ENCODE peak calls at places on chromosomes 5 and 9, in ten cellular contexts. H is fibroblast of lung, T is tibial artery, Q is left ventricle myocardium inferior, Z is uterus, U is adrenal gland, V is colonic mucosa, B is psoas muscle, F is neural progenitor cell, J is cardiac muscle cell. A is an unnamed sample.

GRCh38 chr5:147169399-147169798 is 65.4 kb upstream of the STK32A start:
- DNase-seq in H (peak; percentile 65), T (no peak), Q (no peak), Z (no peak), U (peak; percentile 80), V (no peak), B (no peak), F (no peak), J (no peak), A (no peak)

GRCh38 chr5:172707285-172708182 is 63.5 kb downstream of the DUSP1 start:
- DNase-seq in H (peak; percentile 75), T (no peak), Q (no peak), Z (peak; percentile 22), U (peak; percentile 66), V (no peak), B (no peak), F (peak; percentile 81), J (peak; percentile 73), A (peak; percentile 77)

GRCh38 chr9:132451276-132451675 is 41.3 kb downstream of the CFAP77 start:
- DNase-seq in H (no peak), T (no peak), Q (no peak), Z (no peak), U (no peak), V (no peak), B (no peak), F (no peak), J (no peak), A (peak; percentile 16)

GRCh38 chr5:10329808-10330481 is 22.2 kb upstream of the CMBL start:
- DNase-seq in H (peak; percentile 97), T (peak; percentile 50), Q (peak; percentile 46), Z (peak; percentile 55), U (no peak), V (peak; percentile 27), B (peak; percentile 42), F (no peak), J (no peak), A (no peak)

GRCh38 chr5:92980491-92980890 is 600.5 kb downstream of the NR2F1-AS1 start:
- DNase-seq in H (no peak), T (no peak), Q (no peak), Z (no peak), U (no peak), V (no peak), B (no peak), F (no peak), J (no peak), A (no peak)

GRCh38 chr9:135468866-135469521 is 10.6 kb upstream of the PPP1R26 start:
- DNase-seq in H (peak; percentile 46), T (no peak), Q (no peak), Z (no peak), U (peak; percentile 29), V (no peak), B (no peak), F (no peak), J (no peak), A (no peak)

GRCh38 chr5:157059093-157059539 is at the start of gene HAVCR1:
- DNase-seq in H (no peak), T (no peak), Q (no peak), Z (no peak), U (no peak), V (no peak), B (no peak), F (no peak), J (no peak), A (no peak)

GRCh38 chr5:52948418-52949076 is 40.6 kb upstream of the ITGA2 start:
- DNase-seq in H (peak; percentile 90), T (peak; percentile 74), Q (peak; percentile 16), Z (peak; percentile 47), U (peak; percentile 59), V (peak; percentile 74), B (peak; percentile 17), F (peak; percentile 65), J (peak; percentile 79), A (no peak)

GRCh38 chr9:23824241-23825142 is 1.5 kb downstream of the ELAVL2 start:
- DNase-seq in H (no peak), T (no peak), Q (no peak), Z (no peak), U (peak; percentile 32), V (no peak), B (no peak), F (peak; percentile 90), J (peak; percentile 81), A (no peak)

GRCh38 chr9:118962426-118962825 is 406.8 kb downstream of the BRINP1 start:
- DNase-seq in H (no peak), T (no peak), Q (no peak), Z (no peak), U (no peak), V (no peak), B (no peak), F (no peak), J (no peak), A (no peak)

GRCh38 chr9:98318834-98319478 is 63.5 kb upstream of the TBC1D2 start:
- DNase-seq in H (peak; percentile 41), T (no peak), Q (no peak), Z (no peak), U (no peak), V (no peak), B (no peak), F (no peak), J (no peak), A (peak; percentile 32)

GRCh38 chr5:32942225-32942989 is 231.3 kb downstream of the NPR3 start:
- DNase-seq in H (peak; percentile 34), T (no peak), Q (no peak), Z (no peak), U (no peak), V (peak; percentile 49), B (no peak), F (peak; percentile 44), J (peak; percentile 57), A (no peak)

GRCh38 chr5:43192558-43193170 is 639 bp downstream of the NIM1K start:
- DNase-seq in H (peak; percentile 39), T (no peak), Q (no peak), Z (peak; percentile 37), U (peak; percentile 65), V (no peak), B (peak; percentile 46), F (peak; percentile 39), J (peak; percentile 32), A (peak; percentile 78)

GRCh38 chr5:95725937-95726810 is 5.0 kb upstream of the RHOBTB3 start:
- DNase-seq in H (peak; percentile 62), T (no peak), Q (no peak), Z (no peak), U (no peak), V (no peak), B (no peak), F (no peak), J (no peak), A (no peak)

GRCh38 chr5:92364986-92365550 is 982.0 kb upstream of the ARRDC3 start:
- DNase-seq in H (peak; percentile 91), T (no peak), Q (no peak), Z (no peak), U (no peak), V (no peak), B (no peak), F (no peak), J (no peak), A (no peak)

DNA sequence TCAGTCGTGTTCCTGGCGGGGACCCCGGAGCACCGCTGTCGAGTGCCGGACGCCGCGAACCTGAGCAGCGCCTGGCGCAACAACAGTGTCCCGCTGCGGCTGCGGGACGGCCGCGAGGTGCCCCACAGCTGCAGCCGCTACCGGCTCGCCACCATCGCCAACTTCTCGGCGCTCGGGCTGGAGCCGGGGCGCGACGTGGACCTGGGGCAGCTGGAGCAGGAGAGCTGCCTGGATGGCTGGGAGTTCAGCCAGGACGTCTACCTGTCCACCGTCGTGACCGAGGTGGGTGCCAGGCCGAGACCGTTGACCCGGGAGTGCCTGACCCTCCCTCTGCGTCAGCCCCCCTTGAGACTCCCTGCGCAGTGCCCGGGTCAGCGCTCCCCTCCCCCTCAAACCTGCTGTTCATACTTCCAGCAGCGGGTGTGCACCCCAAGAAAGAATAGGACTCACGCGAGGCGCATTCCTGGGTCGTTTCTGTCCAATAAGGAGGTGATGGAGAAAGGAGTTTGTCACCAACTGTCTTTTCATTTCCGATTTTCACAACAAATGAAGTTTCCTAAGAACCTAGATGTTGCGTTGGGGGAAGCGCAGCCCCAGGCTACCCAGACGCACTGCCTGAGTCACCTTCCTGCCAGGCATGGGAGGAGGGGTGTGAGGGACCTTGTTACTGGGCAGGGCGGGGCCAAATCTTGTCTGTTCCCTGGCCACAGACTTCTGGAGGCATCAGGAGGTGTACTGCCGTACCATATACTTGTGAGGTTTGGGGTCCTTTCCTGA is 722 bp downstream of the SLC22A4 start:
- DNase-seq in H (peak; percentile 63), T (peak; percentile 76), Q (peak; percentile 46), Z (peak; percentile 51), U (peak; percentile 92), V (peak; percentile 73), B (peak; percentile 82), F (peak; percentile 64), J (peak; percentile 50), A (peak; percentile 92)
- H3K27ac ChIP-seq in H (peak overlapping the region; percentile 90), T (peak overlapping the region; percentile 94), Q (peak overlapping the region; percentile 97), Z (peak overlapping the region; percentile 100), U (peak overlapping the region; percentile 97), V (peak overlapping the region; percentile 98), B (peak overlapping the region; percentile 96), F (no peak overlapping the region), J (no peak overlapping the region), A (peak overlapping the region; percentile 94)

DNA sequence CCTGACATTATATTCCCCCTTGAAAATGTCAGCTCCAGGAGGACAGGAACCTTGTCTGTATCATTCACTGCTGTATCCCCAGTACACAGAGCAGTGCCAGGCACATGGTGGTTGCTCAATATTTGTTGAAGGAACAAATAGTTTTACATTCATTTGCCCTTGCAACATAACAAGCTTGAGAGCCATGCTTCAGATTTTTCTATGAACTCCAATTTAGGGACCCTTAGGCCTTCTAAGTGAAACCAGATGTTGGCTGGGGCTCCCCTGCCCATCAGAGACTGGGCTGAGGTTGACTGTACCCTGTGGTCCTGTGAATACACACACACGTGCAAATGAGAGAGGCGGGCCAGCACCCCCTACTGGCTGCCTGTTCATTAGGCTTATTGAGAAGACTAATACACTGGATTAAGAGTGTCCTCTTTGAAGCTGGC is 214.9 kb upstream of the WWC1 start:
- DNase-seq in H (peak; percentile 67), T (no peak), Q (peak; percentile 35), Z (no peak), U (peak; percentile 20), V (no peak), B (peak; percentile 23), F (peak; percentile 73), J (peak; percentile 49), A (no peak)
- TF ChIP-seq CTCF in H (peak; percentile 32), T (no peak), Q (peak; percentile 52), Z (no peak), U (peak; percentile 27), V (no peak), B (no peak), F (peak; percentile 69), J (peak; percentile 72), A (no peak)

DNA sequence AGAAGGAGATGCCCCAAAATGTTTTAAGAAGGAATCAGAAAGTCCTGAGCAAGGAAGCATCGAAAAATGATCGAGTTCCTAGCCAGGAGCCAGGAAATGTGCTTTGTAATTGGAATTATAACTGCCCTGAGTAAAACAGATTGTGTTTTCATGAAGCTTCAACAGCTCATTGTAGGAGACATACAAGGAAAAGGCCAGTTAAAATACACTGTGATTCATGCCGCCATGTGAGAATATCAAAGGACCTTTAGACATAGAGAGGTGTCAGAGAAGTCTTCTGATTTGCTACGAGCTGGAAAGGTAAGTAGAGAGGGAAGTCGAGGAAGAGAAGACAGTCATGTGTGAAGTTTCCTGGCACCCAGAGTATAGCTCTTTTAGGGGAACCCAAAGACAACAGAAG is 60.9 kb downstream of the NR3C1 start:
- DNase-seq in H (no peak), T (no peak), Q (no peak), Z (no peak), U (no peak), V (no peak), B (no peak), F (no peak), J (no peak), A (no peak)
- H3K27ac ChIP-seq in H (peak overlapping the region; percentile 24), T (no peak overlapping the region), Q (peak overlapping the region; percentile 79), Z (no peak overlapping the region), U (no peak overlapping the region), V (no peak overlapping the region), B (peak overlapping the region; percentile 65), F (no peak overlapping the region), J (no peak overlapping the region), A (no peak overlapping the region)

GRCh38 chr5:168969341-168969863 is 331.5 kb downstream of the SLIT3 start:
- DNase-seq in H (no peak), T (no peak), Q (no peak), Z (no peak), U (no peak), V (no peak), B (no peak), F (no peak), J (no peak), A (no peak)
- TF ChIP-seq CTCF in H (no peak), T (no peak), Q (no peak), Z (no peak), U (no peak), V (no peak), B (no peak), F (no peak), J (no peak), A (no peak)

A was measured in spleen.